ENCODE peak calls at places on chromosomes 7 and 10, in four cellular contexts. L is amygdala; G is Caco-2; Q is stimulated activated CD4-positive, alpha-beta T cell treated with anti-CD3 and anti-CD28 coated beads, Interleukin-15, amount 100 ng/mL, for 1 hour. P is an unnamed sample.

GRCh38 chr10:94232711-94233383 is 129.9 kb downstream of the NOC3L start:
- DNase-seq in G (no peak), Q (no peak), L (no peak), P (no peak)

GRCh38 chr7:42972703-42973500 is 40.7 kb downstream of the MRPL32 start:
- DNase-seq in L (no peak), Q (no peak), G (no peak), P (peak)

GRCh38 chr10:75464478-75465090 is 33.2 kb downstream of the LRMDA start:
- DNase-seq in L (no peak), Q (no peak), G (no peak), P (no peak)

GRCh38 chr10:116097239-116097751 is 175.7 kb downstream of the GFRA1 start:
- DNase-seq in Q (no peak), G (no peak), L (no peak), P (no peak)

GRCh38 chr10:74373059-74373458 is 222.0 kb downstream of the ADK start:
- DNase-seq in Q (no peak), G (no peak), L (no peak), P (no peak)

GRCh38 chr10:130022071-130022470 is 58.0 kb upstream of the EBF3 start:
- DNase-seq in L (no peak), Q (no peak), G (no peak), P (no peak)

GRCh38 chr7:158329014-158329610 is 258.5 kb downstream of the PTPRN2 start:
- DNase-seq in G (no peak), Q (no peak), L (no peak), P (no peak)

GRCh38 chr10:29734640-29734979 is 99.8 kb upstream of the SVIL start:
- DNase-seq in L (no peak), G (no peak), Q (no peak), P (no peak)

GRCh38 chr10:15201589-15202300 is 33.3 kb upstream of the NMT2 start:
- DNase-seq in G (no peak), Q (no peak), L (no peak), P (no peak)

GRCh38 chr7:151518105-151518780 is 1.5 kb downstream of the RHEB start:
- DNase-seq in L (no peak), Q (peak), G (peak), P (peak)

GRCh38 chr7:51315393-51316261 is 982 bp downstream of the COBL start:
- DNase-seq in Q (no peak), L (no peak), G (peak), P (no peak)

GRCh38 chr7:21938463-21938862 is 7.2 kb downstream of the CDCA7L start:
- DNase-seq in Q (no peak), G (no peak), L (no peak), P (no peak)

GRCh38 chr7:155584763-155585531 is 38.6 kb upstream of the CNPY1 start:
- DNase-seq in Q (no peak), G (no peak), L (no peak), P (peak)

GRCh38 chr10:2282194-2282593 is 544.9 kb upstream of the ADARB2 start:
- DNase-seq in L (no peak), Q (no peak), G (no peak), P (no peak)

GRCh38 chr7:43039346-43039745 is 73.1 kb upstream of the HECW1 start:
- DNase-seq in G (no peak), Q (no peak), L (no peak), P (no peak)

GRCh38 chr10:20768849-20769248 is 128.3 kb downstream of the NEBL start:
- DNase-seq in G (no peak), L (no peak), Q (no peak), P (no peak)

GRCh38 chr10:121540773-121541395 is 57.4 kb downstream of the FGFR2 start:
- DNase-seq in Q (no peak), G (no peak), L (no peak), P (no peak)

GRCh38 chr10:93752761-93753160 is 5.0 kb upstream of the LGI1 start:
- DNase-seq in G (peak), L (no peak), Q (no peak), P (no peak)

GRCh38 chr10:123398180-123398591 is 244.0 kb downstream of the BUB3 start:
- DNase-seq in L (no peak), Q (no peak), G (no peak), P (no peak)

GRCh38 chr10:117454502-117454901 is 79.3 kb upstream of the PDZD8 start:
- DNase-seq in L (no peak), G (no peak), Q (no peak), P (no peak)

GRCh38 chr7:139562972-139563565 is 39.6 kb downstream of the CLEC2L start:
- DNase-seq in Q (no peak), G (no peak), L (no peak), P (no peak)

P was measured in tibial nerve.